ENCODE peak calls at places on chromosome 20, in nine cellular contexts. One of them, this sample, is unnamed.
A peak's percentile ranks its signal among the peaks of the same experiment; 100 is the strongest.

GRCh38 chr20:32451682-32452461 is 93.7 kb downstream of the ASXL1 start:
- DNase-seq in brain microvascular endothelial cell: no peak
- DNase-seq in fibroblast of lung: no peak
- DNase-seq in pancreas: peak; percentile 75
- DNase-seq in bronchial epithelial cell: no peak
- DNase-seq in CD8-positive, alpha-beta T cell: no peak
- DNase-seq in heart left ventricle: no peak
- DNase-seq in testis: no peak
- DNase-seq in cardiac fibroblast: no peak
- DNase-seq in this sample: no peak

GRCh38 chr20:50285376-50286173 is 94.9 kb downstream of the CEBPB start:
- DNase-seq in brain microvascular endothelial cell: no peak
- DNase-seq in fibroblast of lung: peak; percentile 65
- DNase-seq in pancreas: peak; percentile 42
- DNase-seq in bronchial epithelial cell: no peak
- DNase-seq in CD8-positive, alpha-beta T cell: no peak
- DNase-seq in heart left ventricle: no peak
- DNase-seq in testis: peak; percentile 70
- DNase-seq in cardiac fibroblast: peak; percentile 84
- DNase-seq in this sample: peak; percentile 71

GRCh38 chr20:38806855-38807655 is 1.6 kb downstream of the PPP1R16B start:
- DNase-seq in brain microvascular endothelial cell: no peak
- DNase-seq in fibroblast of lung: no peak
- DNase-seq in pancreas: peak; percentile 52
- DNase-seq in bronchial epithelial cell: no peak
- DNase-seq in CD8-positive, alpha-beta T cell: peak; percentile 13
- DNase-seq in heart left ventricle: no peak
- DNase-seq in testis: no peak
- DNase-seq in cardiac fibroblast: no peak
- DNase-seq in this sample: no peak

GRCh38 chr20:33465536-33466302 is 22.2 kb upstream of the SNTA1 start:
- DNase-seq in brain microvascular endothelial cell: no peak
- DNase-seq in fibroblast of lung: peak; percentile 8
- DNase-seq in pancreas: no peak
- DNase-seq in bronchial epithelial cell: no peak
- DNase-seq in CD8-positive, alpha-beta T cell: no peak
- DNase-seq in heart left ventricle: no peak
- DNase-seq in testis: no peak
- DNase-seq in cardiac fibroblast: no peak
- DNase-seq in this sample: no peak

GRCh38 chr20:50281831-50282591 is 91.4 kb downstream of the CEBPB start:
- DNase-seq in brain microvascular endothelial cell: no peak
- DNase-seq in fibroblast of lung: no peak
- DNase-seq in pancreas: no peak
- DNase-seq in bronchial epithelial cell: no peak
- DNase-seq in CD8-positive, alpha-beta T cell: no peak
- DNase-seq in heart left ventricle: no peak
- DNase-seq in testis: no peak
- DNase-seq in cardiac fibroblast: no peak
- DNase-seq in this sample: no peak

GRCh38 chr20:3654326-3655031 is 8.7 kb downstream of the GFRA4 start:
- DNase-seq in brain microvascular endothelial cell: no peak
- DNase-seq in fibroblast of lung: no peak
- DNase-seq in pancreas: no peak
- DNase-seq in bronchial epithelial cell: no peak
- DNase-seq in CD8-positive, alpha-beta T cell: no peak
- DNase-seq in heart left ventricle: no peak
- DNase-seq in testis: no peak
- DNase-seq in cardiac fibroblast: no peak
- DNase-seq in this sample: no peak

GRCh38 chr20:3815703-3816315 is 4.5 kb upstream of the AP5S1 start:
- DNase-seq in brain microvascular endothelial cell: no peak
- DNase-seq in fibroblast of lung: no peak
- DNase-seq in pancreas: no peak
- DNase-seq in bronchial epithelial cell: no peak
- DNase-seq in CD8-positive, alpha-beta T cell: no peak
- DNase-seq in heart left ventricle: no peak
- DNase-seq in testis: no peak
- DNase-seq in cardiac fibroblast: no peak
- DNase-seq in this sample: no peak

GRCh38 chr20:38143238-38143645 is 21.8 kb downstream of the TGM2 start:
- DNase-seq in brain microvascular endothelial cell: no peak
- DNase-seq in fibroblast of lung: no peak
- DNase-seq in pancreas: no peak
- DNase-seq in bronchial epithelial cell: peak; percentile 77
- DNase-seq in CD8-positive, alpha-beta T cell: no peak
- DNase-seq in heart left ventricle: no peak
- DNase-seq in testis: no peak
- DNase-seq in cardiac fibroblast: no peak
- DNase-seq in this sample: no peak

GRCh38 chr20:59564171-59564570 is 40.2 kb upstream of the PHACTR3 start:
- DNase-seq in brain microvascular endothelial cell: no peak
- DNase-seq in fibroblast of lung: no peak
- DNase-seq in pancreas: no peak
- DNase-seq in bronchial epithelial cell: no peak
- DNase-seq in CD8-positive, alpha-beta T cell: no peak
- DNase-seq in heart left ventricle: no peak
- DNase-seq in testis: no peak
- DNase-seq in cardiac fibroblast: no peak
- DNase-seq in this sample: no peak

GRCh38 chr20:18904624-18905023 is 91.0 kb downstream of the SCP2D1 start:
- DNase-seq in brain microvascular endothelial cell: no peak
- DNase-seq in fibroblast of lung: no peak
- DNase-seq in pancreas: no peak
- DNase-seq in bronchial epithelial cell: no peak
- DNase-seq in CD8-positive, alpha-beta T cell: no peak
- DNase-seq in heart left ventricle: no peak
- DNase-seq in testis: peak; percentile 24
- DNase-seq in cardiac fibroblast: no peak
- DNase-seq in this sample: no peak

GRCh38 chr20:63754008-63754407 is 14.4 kb downstream of the SLC2A4RG start:
- DNase-seq in brain microvascular endothelial cell: no peak
- DNase-seq in fibroblast of lung: no peak
- DNase-seq in pancreas: no peak
- DNase-seq in bronchial epithelial cell: no peak
- DNase-seq in CD8-positive, alpha-beta T cell: no peak
- DNase-seq in heart left ventricle: no peak
- DNase-seq in testis: no peak
- DNase-seq in cardiac fibroblast: no peak
- DNase-seq in this sample: no peak

GRCh38 chr20:63758152-63758551 is 18.6 kb downstream of the SLC2A4RG start:
- DNase-seq in brain microvascular endothelial cell: no peak
- DNase-seq in fibroblast of lung: no peak
- DNase-seq in pancreas: peak; percentile 7
- DNase-seq in bronchial epithelial cell: no peak
- DNase-seq in CD8-positive, alpha-beta T cell: no peak
- DNase-seq in heart left ventricle: no peak
- DNase-seq in testis: no peak
- DNase-seq in cardiac fibroblast: no peak
- DNase-seq in this sample: no peak

GRCh38 chr20:63753381-63753780 is 13.8 kb downstream of the SLC2A4RG start:
- DNase-seq in brain microvascular endothelial cell: no peak
- DNase-seq in fibroblast of lung: no peak
- DNase-seq in pancreas: no peak
- DNase-seq in bronchial epithelial cell: no peak
- DNase-seq in CD8-positive, alpha-beta T cell: no peak
- DNase-seq in heart left ventricle: no peak
- DNase-seq in testis: no peak
- DNase-seq in cardiac fibroblast: no peak
- DNase-seq in this sample: no peak

GRCh38 chr20:63756648-63756991 is 17.0 kb downstream of the SLC2A4RG start:
- DNase-seq in brain microvascular endothelial cell: no peak
- DNase-seq in fibroblast of lung: no peak
- DNase-seq in pancreas: peak; percentile 4
- DNase-seq in bronchial epithelial cell: no peak
- DNase-seq in CD8-positive, alpha-beta T cell: no peak
- DNase-seq in heart left ventricle: no peak
- DNase-seq in testis: no peak
- DNase-seq in cardiac fibroblast: no peak
- DNase-seq in this sample: no peak

GRCh38 chr20:63755933-63756647 is 16.5 kb downstream of the SLC2A4RG start:
- DNase-seq in brain microvascular endothelial cell: no peak
- DNase-seq in fibroblast of lung: no peak
- DNase-seq in pancreas: peak; percentile 34
- DNase-seq in bronchial epithelial cell: no peak
- DNase-seq in CD8-positive, alpha-beta T cell: no peak
- DNase-seq in heart left ventricle: no peak
- DNase-seq in testis: no peak
- DNase-seq in cardiac fibroblast: no peak
- DNase-seq in this sample: no peak
- H3K4me3 ChIP-seq in brain microvascular endothelial cell: no peak overlapping the region
- H3K4me3 ChIP-seq in fibroblast of lung: no peak overlapping the region
- H3K4me3 ChIP-seq in pancreas: no peak overlapping the region
- H3K4me3 ChIP-seq in bronchial epithelial cell: no peak overlapping the region
- H3K4me3 ChIP-seq in CD8-positive, alpha-beta T cell: no peak overlapping the region
- H3K4me3 ChIP-seq in heart left ventricle: no peak overlapping the region
- H3K4me3 ChIP-seq in testis: no peak overlapping the region
- H3K4me3 ChIP-seq in cardiac fibroblast: no peak overlapping the region
- H3K4me3 ChIP-seq in this sample: no peak overlapping the region

GRCh38 chr20:36663026-36663425 is 17.0 kb upstream of the SLA2 start:
- DNase-seq in brain microvascular endothelial cell: no peak
- DNase-seq in fibroblast of lung: no peak
- DNase-seq in pancreas: no peak
- DNase-seq in bronchial epithelial cell: no peak
- DNase-seq in CD8-positive, alpha-beta T cell: no peak
- DNase-seq in heart left ventricle: no peak
- DNase-seq in testis: no peak
- DNase-seq in cardiac fibroblast: peak; percentile 5
- DNase-seq in this sample: no peak

GRCh38 chr20:36670665-36671357 is 24.8 kb upstream of the SLA2 start:
- DNase-seq in brain microvascular endothelial cell: no peak
- DNase-seq in fibroblast of lung: no peak
- DNase-seq in pancreas: no peak
- DNase-seq in bronchial epithelial cell: no peak
- DNase-seq in CD8-positive, alpha-beta T cell: no peak
- DNase-seq in heart left ventricle: no peak
- DNase-seq in testis: no peak
- DNase-seq in cardiac fibroblast: no peak
- DNase-seq in this sample: no peak

DNA sequence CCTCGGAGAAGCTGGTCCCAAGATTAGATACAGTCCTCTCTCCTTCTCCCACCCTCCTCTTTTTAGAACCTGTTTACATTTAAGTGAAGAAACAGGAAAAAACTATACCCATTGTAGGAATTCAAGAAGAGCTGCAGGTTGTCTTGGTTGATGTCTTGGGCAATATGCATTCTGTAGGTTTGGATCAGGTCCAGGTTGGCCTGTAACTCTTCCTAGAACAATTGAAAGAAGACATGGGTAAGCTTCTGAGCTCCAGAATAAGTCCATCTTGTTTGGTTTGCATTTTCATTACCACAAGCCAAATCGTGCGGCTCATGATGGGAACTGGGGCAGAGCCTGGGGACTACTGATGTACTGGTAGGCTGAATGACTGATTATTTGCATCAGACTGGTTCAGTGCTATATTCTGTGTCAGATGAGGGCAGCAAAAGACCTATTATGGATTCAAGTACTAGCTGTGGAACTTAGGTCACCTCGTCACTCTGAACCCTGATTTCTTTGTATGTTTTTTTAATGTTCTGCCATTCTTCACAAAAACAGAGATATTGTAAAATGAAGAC is 20.3 kb upstream of the SLA2 start:
- DNase-seq in brain microvascular endothelial cell: peak; percentile 1
- DNase-seq in fibroblast of lung: peak; percentile 14
- DNase-seq in pancreas: no peak
- DNase-seq in bronchial epithelial cell: peak; percentile 33
- DNase-seq in CD8-positive, alpha-beta T cell: no peak
- DNase-seq in heart left ventricle: no peak
- DNase-seq in testis: no peak
- DNase-seq in cardiac fibroblast: peak; percentile 54
- DNase-seq in this sample: peak; percentile 20
- TF ChIP-seq CTCF in brain microvascular endothelial cell: peak; percentile 19
- TF ChIP-seq CTCF in fibroblast of lung: peak; percentile 23
- TF ChIP-seq CTCF in pancreas: no peak
- TF ChIP-seq CTCF in bronchial epithelial cell: peak; percentile 5
- TF ChIP-seq CTCF in CD8-positive, alpha-beta T cell: no peak
- TF ChIP-seq CTCF in heart left ventricle: peak; percentile 9
- TF ChIP-seq CTCF in testis: no peak
- TF ChIP-seq CTCF in cardiac fibroblast: no peak
- TF ChIP-seq CTCF in this sample: no peak

GRCh38 chr20:35328095-35328685 is 36.0 kb upstream of the FAM83C start:
- DNase-seq in brain microvascular endothelial cell: no peak
- DNase-seq in fibroblast of lung: no peak
- DNase-seq in pancreas: no peak
- DNase-seq in bronchial epithelial cell: no peak
- DNase-seq in CD8-positive, alpha-beta T cell: no peak
- DNase-seq in heart left ventricle: no peak
- DNase-seq in testis: no peak
- DNase-seq in cardiac fibroblast: no peak
- DNase-seq in this sample: no peak

GRCh38 chr20:35326732-35327073 is 34.5 kb upstream of the FAM83C start:
- DNase-seq in brain microvascular endothelial cell: no peak
- DNase-seq in fibroblast of lung: no peak
- DNase-seq in pancreas: no peak
- DNase-seq in bronchial epithelial cell: no peak
- DNase-seq in CD8-positive, alpha-beta T cell: no peak
- DNase-seq in heart left ventricle: no peak
- DNase-seq in testis: no peak
- DNase-seq in cardiac fibroblast: no peak
- DNase-seq in this sample: no peak

GRCh38 chr20:35328689-35329088 is 36.5 kb upstream of the FAM83C start:
- DNase-seq in brain microvascular endothelial cell: no peak
- DNase-seq in fibroblast of lung: no peak
- DNase-seq in pancreas: no peak
- DNase-seq in bronchial epithelial cell: no peak
- DNase-seq in CD8-positive, alpha-beta T cell: no peak
- DNase-seq in heart left ventricle: no peak
- DNase-seq in testis: no peak
- DNase-seq in cardiac fibroblast: no peak
- DNase-seq in this sample: no peak

GRCh38 chr20:35326021-35326731 is 34.0 kb upstream of the FAM83C start:
- DNase-seq in brain microvascular endothelial cell: no peak
- DNase-seq in fibroblast of lung: peak; percentile 48
- DNase-seq in pancreas: no peak
- DNase-seq in bronchial epithelial cell: no peak
- DNase-seq in CD8-positive, alpha-beta T cell: no peak
- DNase-seq in heart left ventricle: no peak
- DNase-seq in testis: no peak
- DNase-seq in cardiac fibroblast: no peak
- DNase-seq in this sample: no peak

GRCh38 chr20:35327074-35327976 is 35.1 kb upstream of the FAM83C start:
- DNase-seq in brain microvascular endothelial cell: no peak
- DNase-seq in fibroblast of lung: no peak
- DNase-seq in pancreas: no peak
- DNase-seq in bronchial epithelial cell: no peak
- DNase-seq in CD8-positive, alpha-beta T cell: no peak
- DNase-seq in heart left ventricle: no peak
- DNase-seq in testis: no peak
- DNase-seq in cardiac fibroblast: no peak
- DNase-seq in this sample: no peak
- H3K4me3 ChIP-seq in brain microvascular endothelial cell: no peak overlapping the region
- H3K4me3 ChIP-seq in fibroblast of lung: no peak overlapping the region
- H3K4me3 ChIP-seq in pancreas: no peak overlapping the region
- H3K4me3 ChIP-seq in bronchial epithelial cell: no peak overlapping the region
- H3K4me3 ChIP-seq in CD8-positive, alpha-beta T cell: no peak overlapping the region
- H3K4me3 ChIP-seq in heart left ventricle: no peak overlapping the region
- H3K4me3 ChIP-seq in testis: no peak overlapping the region
- H3K4me3 ChIP-seq in cardiac fibroblast: no peak overlapping the region
- H3K4me3 ChIP-seq in this sample: no peak overlapping the region

GRCh38 chr20:46408281-46408731 is 1.9 kb upstream of the ELMO2 start:
- DNase-seq in brain microvascular endothelial cell: no peak
- DNase-seq in fibroblast of lung: no peak
- DNase-seq in pancreas: no peak
- DNase-seq in bronchial epithelial cell: peak; percentile 59
- DNase-seq in CD8-positive, alpha-beta T cell: no peak
- DNase-seq in heart left ventricle: no peak
- DNase-seq in testis: no peak
- DNase-seq in cardiac fibroblast: no peak
- DNase-seq in this sample: no peak
- TF ChIP-seq CTCF in brain microvascular endothelial cell: no peak
- TF ChIP-seq CTCF in fibroblast of lung: no peak
- TF ChIP-seq CTCF in pancreas: no peak
- TF ChIP-seq CTCF in bronchial epithelial cell: no peak
- TF ChIP-seq CTCF in CD8-positive, alpha-beta T cell: no peak
- TF ChIP-seq CTCF in heart left ventricle: no peak
- TF ChIP-seq CTCF in testis: no peak
- TF ChIP-seq CTCF in cardiac fibroblast: no peak
- TF ChIP-seq CTCF in this sample: no peak